ENCODE peak calls at places on chromosome 7, in four cellular contexts. D, B, S and K are unnamed samples. For H3K4me1, the result is how much of the 10 kb centered on the place peaks cover.

GRCh38 chr7:143239822-143240221 is 18.0 kb downstream of the TAS2R40 start:
- DNase-seq in S (no peak), D (no peak), B (no peak), K (no peak)

GRCh38 chr7:27115161-27116018 is 12.9 kb upstream of the HOXA2 start:
- DNase-seq in B (no peak), S (no peak), D (peak), K (peak)

GRCh38 chr7:75937958-75938786 is 23.2 kb downstream of the POR start:
- DNase-seq in S (no peak), B (no peak), D (no peak), K (peak)

GRCh38 chr7:20539201-20539600 is 76.3 kb upstream of the ABCB5 start:
- DNase-seq in S (no peak), D (no peak), B (no peak), K (no peak)

GRCh38 chr7:105261689-105262088 is 127.0 kb downstream of the SRPK2 start:
- DNase-seq in S (no peak), D (no peak), B (no peak), K (no peak)

GRCh38 chr7:11345621-11346020 is 371.9 kb downstream of the PHF14 start:
- DNase-seq in D (no peak), B (no peak), S (no peak), K (no peak)

GRCh38 chr7:37311282-37311868 is 137.3 kb downstream of the ELMO1 start:
- DNase-seq in B (no peak), S (no peak), D (no peak), K (no peak)

GRCh38 chr7:100806276-100806675 is 21.0 kb downstream of the EPHB4 start:
- DNase-seq in B (no peak), S (no peak), D (no peak), K (no peak)

GRCh38 chr7:139596626-139597025 is 73.1 kb downstream of the CLEC2L start:
- DNase-seq in B (no peak), D (no peak), S (no peak), K (no peak)

GRCh38 chr7:108171164-108171563 is 41.0 kb upstream of the LAMB4 start:
- DNase-seq in B (no peak), S (no peak), D (no peak), K (no peak)

GRCh38 chr7:6273380-6273837 is 985 bp upstream of the CYTH3 start:
- DNase-seq in S (no peak), D (peak), B (no peak), K (peak)

GRCh38 chr7:70700055-70700934 is 431.6 kb upstream of the GALNT17 start:
- DNase-seq in D (no peak), S (no peak), B (no peak), K (no peak)

DNA sequence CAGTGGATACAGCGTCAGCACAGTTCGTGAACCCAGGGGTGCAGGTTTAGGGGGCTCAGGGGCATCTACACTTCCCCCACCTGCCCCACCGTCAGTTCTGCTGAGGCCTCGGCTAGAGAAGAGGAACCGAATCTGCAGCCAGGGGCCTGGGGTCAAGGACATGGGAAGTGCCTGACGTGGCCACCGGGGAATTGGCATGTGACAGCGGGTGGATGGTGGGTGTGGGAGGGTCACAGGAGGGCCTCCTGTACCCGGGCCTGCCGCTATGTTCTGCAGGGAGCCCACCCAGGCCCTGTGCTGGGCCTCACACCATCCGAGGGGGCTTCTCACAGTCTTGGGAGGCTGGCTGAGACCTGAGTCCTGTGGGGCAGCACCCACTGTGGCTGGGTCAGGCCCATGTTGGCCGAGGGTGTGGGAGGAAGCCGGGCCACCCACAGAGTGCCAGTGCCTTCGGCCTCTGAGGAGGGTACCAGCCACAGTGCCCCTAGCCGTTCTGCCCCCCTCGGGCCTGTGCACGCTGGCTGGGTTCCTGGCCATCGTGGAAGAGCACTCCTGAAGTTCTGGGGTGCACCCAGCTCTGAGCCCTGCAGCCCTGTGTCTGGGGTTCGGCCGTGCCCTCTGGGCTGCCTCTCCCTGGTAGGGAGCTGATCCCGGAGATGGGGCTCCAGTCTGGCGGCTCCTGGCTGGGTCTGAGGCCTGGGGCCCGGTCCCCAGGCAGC is 5.9 kb downstream of the TTYH3 start:
- DNase-seq in D (no peak), B (peak), S (no peak), K (no peak)
- H3K4me1 ChIP-seq in D (under half), B (under half), S (half or more), K (under half)

DNA sequence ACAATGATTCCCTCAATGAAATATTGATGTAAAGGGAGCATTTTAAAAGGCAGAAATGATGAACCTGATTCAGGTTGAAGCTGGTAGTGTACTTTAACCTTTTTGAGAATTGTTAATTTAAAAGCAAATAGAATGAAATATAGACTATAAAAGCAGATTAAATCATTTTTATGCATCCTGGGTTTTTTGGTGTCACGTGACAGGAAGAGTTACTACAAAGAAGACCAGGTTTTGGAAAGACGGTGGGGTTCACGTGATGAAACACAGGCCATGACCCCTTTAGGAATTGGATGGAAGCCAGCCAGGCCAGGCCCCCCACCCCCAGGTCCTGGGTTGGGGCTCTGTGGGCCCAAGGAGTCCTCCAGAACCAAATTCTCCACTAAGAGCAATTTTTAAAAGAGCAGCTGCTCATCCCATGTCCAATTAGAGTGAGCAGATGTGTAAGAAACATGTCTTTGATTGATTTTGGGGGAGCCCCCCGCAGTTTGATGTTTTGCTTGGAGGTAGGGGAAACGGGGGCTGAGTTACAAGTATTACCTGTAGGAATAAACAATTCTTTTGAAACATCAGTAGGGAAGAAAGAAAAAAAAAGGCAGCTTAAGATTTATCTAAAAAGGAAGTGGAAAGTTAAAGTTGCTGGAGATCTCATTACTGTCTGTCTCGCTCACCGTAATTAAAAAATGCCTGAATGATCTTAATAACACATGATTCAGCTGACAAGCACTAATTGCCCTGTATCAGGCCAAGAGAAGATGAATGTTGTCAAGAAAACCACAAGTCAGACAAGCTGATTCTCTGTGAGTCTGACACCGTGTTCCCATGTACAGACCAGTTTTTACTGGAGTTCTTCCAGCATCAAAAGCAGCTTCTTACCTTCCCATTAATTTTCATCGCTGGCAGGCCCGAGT is 63.4 kb downstream of the CUX1 start:
- DNase-seq in D (peak), B (no peak), S (no peak), K (no peak)
- H3K27ac ChIP-seq in D (peak), B (no peak), S (peak), K (peak)

GRCh38 chr7:97064020-97064419 is 39.4 kb upstream of the DLX5 start:
- DNase-seq in B (no peak), S (no peak), D (no peak), K (no peak)

DNA sequence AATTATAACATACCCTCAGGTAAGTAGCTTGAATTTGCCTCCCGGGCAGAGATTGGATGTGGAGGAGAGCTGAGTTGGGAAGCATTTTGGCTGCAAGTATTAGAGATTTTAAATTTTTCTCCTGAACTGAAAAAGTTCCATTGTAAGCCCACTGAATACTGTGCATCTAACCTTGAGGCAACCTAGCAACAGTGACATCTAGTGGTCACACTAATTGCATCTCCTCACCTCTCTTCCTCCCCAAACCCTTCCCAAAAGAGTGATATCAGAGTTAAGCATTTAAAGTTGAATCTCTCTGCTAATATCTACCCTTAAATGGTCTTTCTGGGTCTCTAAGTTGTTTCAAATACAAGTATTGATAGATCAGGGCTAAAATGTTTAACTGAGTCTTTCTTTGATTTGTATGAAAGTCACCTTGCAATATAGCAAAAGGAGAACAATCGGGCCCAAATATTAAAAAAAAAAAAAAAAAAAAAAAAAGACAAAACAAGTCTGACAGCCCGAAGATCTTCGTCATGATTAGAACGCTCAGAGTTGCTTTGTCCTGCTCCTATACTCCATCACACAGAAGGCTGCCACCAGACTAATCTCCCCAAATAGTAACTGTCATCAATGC is 40.4 kb upstream of the DLX5 start:
- DNase-seq in S (peak), D (peak), B (no peak), K (no peak)
- H3K4me1 ChIP-seq in S (under half), D (under half), B (under half), K (under half)

GRCh38 chr7:28955723-28956607 is 2.2 kb downstream of the TRIL start:
- DNase-seq in B (no peak), D (peak), S (peak), K (peak)

GRCh38 chr7:28956608-28957063 is 1.5 kb downstream of the TRIL start:
- DNase-seq in B (no peak), D (peak), S (peak), K (peak)

GRCh38 chr7:28954446-28954845 is 3.7 kb downstream of the TRIL start:
- DNase-seq in D (no peak), B (no peak), S (no peak), K (no peak)

GRCh38 chr7:28954936-28955335 is 3.2 kb downstream of the TRIL start:
- DNase-seq in B (no peak), S (no peak), D (no peak), K (no peak)

GRCh38 chr7:28955356-28955722 is 2.8 kb downstream of the TRIL start:
- DNase-seq in S (no peak), B (no peak), D (no peak), K (no peak)
- H3K27ac ChIP-seq in S (no peak), B (no peak), D (no peak), K (no peak)

GRCh38 chr7:55129409-55130078 is 110.7 kb downstream of the EGFR start:
- DNase-seq in D (no peak), B (no peak), S (no peak), K (peak)

GRCh38 chr7:55127135-55127551 is 108.3 kb downstream of the EGFR start:
- DNase-seq in B (no peak), D (no peak), S (no peak), K (no peak)

GRCh38 chr7:55127622-55128081 is 108.8 kb downstream of the EGFR start:
- DNase-seq in S (no peak), D (no peak), B (no peak), K (peak)

GRCh38 chr7:55130079-55130476 is 111.3 kb downstream of the EGFR start:
- DNase-seq in D (no peak), B (no peak), S (no peak), K (no peak)

GRCh38 chr7:55128693-55129394 is 110.0 kb downstream of the EGFR start:
- DNase-seq in S (no peak), D (no peak), B (no peak), K (no peak)
- H3K4me1 ChIP-seq in S (under half), D (under half), B (under half), K (under half)

DNA sequence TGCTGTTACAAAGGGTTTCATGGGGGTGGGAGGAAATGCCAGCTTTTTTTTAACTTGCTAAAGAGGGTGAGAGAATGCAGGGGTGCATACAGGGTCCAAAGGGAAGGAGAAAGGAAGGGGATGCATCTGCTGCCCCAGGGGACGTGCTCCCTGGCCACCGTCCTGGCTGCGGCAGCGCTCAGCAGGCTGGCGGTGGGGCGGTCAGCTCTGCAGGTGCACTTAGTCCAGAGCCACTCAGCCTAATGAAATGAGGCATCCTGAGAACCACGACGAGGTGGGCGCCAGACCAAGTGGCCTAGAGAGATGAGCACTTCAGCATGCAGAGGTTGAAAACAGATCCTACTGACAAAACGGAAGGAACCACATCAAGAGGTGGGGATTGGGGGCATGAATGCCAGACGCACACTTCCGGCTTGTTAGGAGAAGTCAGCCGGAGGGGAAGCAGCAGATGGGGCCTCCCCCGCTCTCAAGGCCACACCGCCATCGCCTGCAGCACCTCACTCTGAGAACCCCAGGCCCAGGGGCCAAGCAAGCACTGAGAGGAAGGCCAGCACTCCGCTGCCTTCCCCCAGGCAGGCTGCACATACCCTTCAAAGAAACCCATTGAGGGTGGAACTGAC is 94.5 kb downstream of the MAD1L1 start:
- DNase-seq in S (no peak), B (peak), D (no peak), K (no peak)
- H3K27ac ChIP-seq in S (no peak), B (peak), D (no peak), K (no peak)